ENCODE peak calls at places on chromosome 20, in eight cellular contexts. C is PC-3, E is body of pancreas, K is GM23338, J is RWPE1, B is HL-60, P is astrocyte of the cerebellum, O is adrenal gland. F is an unnamed sample.

GRCh38 chr20:45994761-45995160 is 13.9 kb upstream of the MMP9 start:
- DNase-seq in C (no peak), E (no peak), K (no peak), J (no peak), B (no peak), P (no peak), O (no peak), F (no peak)

GRCh38 chr20:11585752-11586352 is 331.8 kb upstream of the BTBD3 start:
- DNase-seq in C (peak; percentile 67), E (no peak), K (peak; percentile 69), J (peak; percentile 9), B (no peak), P (peak; percentile 19), O (no peak), F (no peak)

GRCh38 chr20:36004045-36004444 is 35.7 kb downstream of the CNBD2 start:
- DNase-seq in C (no peak), E (no peak), K (no peak), J (no peak), B (no peak), P (no peak), O (no peak), F (no peak)

GRCh38 chr20:58078741-58079522 is 149.5 kb downstream of the ANKRD60 start:
- DNase-seq in C (peak; percentile 93), E (no peak), K (no peak), J (no peak), B (no peak), P (peak; percentile 87), O (no peak), F (no peak)

GRCh38 chr20:5786930-5787826 is 37.0 kb downstream of the SHLD1 start:
- DNase-seq in C (peak; percentile 23), E (peak; percentile 65), K (peak; percentile 20), J (no peak), B (no peak), P (peak; percentile 71), O (peak; percentile 38), F (no peak)

GRCh38 chr20:63697868-63698545 is 1.6 kb downstream of the TNFRSF6B start:
- DNase-seq in C (no peak), E (no peak), K (peak; percentile 46), J (no peak), B (no peak), P (no peak), O (no peak), F (no peak)

GRCh38 chr20:21574443-21574842 is 60.6 kb upstream of the NKX2-2 start:
- DNase-seq in C (no peak), E (no peak), K (no peak), J (no peak), B (no peak), P (no peak), O (no peak), F (no peak)

GRCh38 chr20:46173652-46174468 is 55.7 kb downstream of the CD40 start:
- DNase-seq in C (no peak), E (no peak), K (peak; percentile 72), J (no peak), B (no peak), P (no peak), O (no peak), F (no peak)

GRCh38 chr20:3471397-3472021 is 691 bp downstream of the ATRN start:
- DNase-seq in C (no peak), E (no peak), K (peak; percentile 33), J (peak; percentile 30), B (no peak), P (no peak), O (peak; percentile 42), F (no peak)

GRCh38 chr20:37944456-37944981 is 41.6 kb downstream of the VSTM2L start:
- DNase-seq in C (no peak), E (no peak), K (no peak), J (no peak), B (no peak), P (no peak), O (no peak), F (no peak)

GRCh38 chr20:28616354-28616753 is 2641.1 kb upstream of the DEFB115 start:
- DNase-seq in C (no peak), E (no peak), K (no peak), J (no peak), B (no peak), P (no peak), O (no peak), F (no peak)

GRCh38 chr20:40564997-40565680 is 123.9 kb downstream of the MAFB start:
- DNase-seq in C (peak; percentile 63), E (no peak), K (no peak), J (peak; percentile 99), B (no peak), P (peak; percentile 85), O (peak; percentile 31), F (no peak)

GRCh38 chr20:58669287-58670006 is 18.4 kb downstream of the STX16 start:
- DNase-seq in C (no peak), E (no peak), K (peak; percentile 94), J (no peak), B (no peak), P (no peak), O (no peak), F (no peak)

GRCh38 chr20:58306421-58307261 is 2.9 kb upstream of the RAB22A start:
- DNase-seq in C (peak; percentile 57), E (peak; percentile 67), K (no peak), J (peak; percentile 51), B (peak; percentile 79), P (no peak), O (no peak), F (no peak)

GRCh38 chr20:48629069-48629959 is 198.5 kb downstream of the PREX1 start:
- DNase-seq in C (no peak), E (no peak), K (no peak), J (no peak), B (no peak), P (no peak), O (no peak), F (no peak)
- TF ChIP-seq CTCF in C (no peak), E (no peak), K (no peak), J (no peak), B (no peak), P (no peak), O (no peak), F (no peak)

GRCh38 chr20:43388267-43389081 is 69.2 kb upstream of the SRSF6 start:
- DNase-seq in C (no peak), E (peak; percentile 58), K (no peak), J (no peak), B (no peak), P (no peak), O (no peak), F (peak; percentile 58)

GRCh38 chr20:43392561-43392960 is 65.1 kb upstream of the SRSF6 start:
- DNase-seq in C (no peak), E (no peak), K (no peak), J (no peak), B (no peak), P (no peak), O (no peak), F (no peak)

GRCh38 chr20:43387737-43388136 is 70.0 kb upstream of the SRSF6 start:
- DNase-seq in C (no peak), E (no peak), K (no peak), J (no peak), B (no peak), P (no peak), O (no peak), F (no peak)

GRCh38 chr20:43389231-43389630 is 68.5 kb upstream of the SRSF6 start:
- DNase-seq in C (no peak), E (peak; percentile 32), K (no peak), J (no peak), B (no peak), P (no peak), O (no peak), F (no peak)

DNA sequence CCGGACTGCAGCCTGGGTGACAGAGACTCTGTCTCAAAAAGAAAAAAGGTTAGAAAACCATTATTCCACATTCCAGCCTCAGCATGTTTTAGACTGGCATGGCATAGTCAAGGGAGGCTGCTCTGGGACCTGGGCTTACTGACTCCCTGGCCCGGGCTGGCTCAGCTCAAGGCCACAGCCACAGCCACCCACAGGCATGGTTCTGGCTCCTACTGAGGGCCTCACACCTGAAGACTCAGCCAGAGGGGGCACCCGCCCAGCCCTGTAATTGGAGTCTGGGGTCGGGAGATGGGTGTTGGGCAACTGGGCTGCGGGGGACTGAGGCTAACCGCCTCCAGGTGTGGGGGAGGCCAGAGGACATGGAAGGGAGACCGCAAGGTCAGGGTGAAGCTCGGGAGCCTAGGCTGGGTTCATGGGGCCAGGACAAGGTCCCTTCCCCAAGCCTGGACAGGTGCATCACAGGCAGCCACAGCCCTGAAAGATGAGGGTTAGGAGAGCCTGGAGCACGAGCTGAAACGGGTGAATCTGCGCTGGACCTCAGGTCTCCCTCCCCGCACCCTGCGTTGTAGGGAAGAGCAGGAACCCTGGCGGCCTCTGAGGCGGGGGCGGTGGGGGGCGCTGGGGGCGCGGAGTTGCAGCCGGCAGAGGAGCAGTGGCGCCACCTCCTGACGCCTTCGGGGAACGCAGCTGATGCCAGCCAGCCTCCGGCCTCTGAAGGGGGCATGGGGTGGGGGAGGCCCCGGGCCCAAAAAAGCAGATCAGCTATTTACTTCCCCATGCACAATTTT is 67.7 kb upstream of the SRSF6 start:
- DNase-seq in C (no peak), E (no peak), K (no peak), J (no peak), B (no peak), P (no peak), O (no peak), F (no peak)
- TF ChIP-seq CTCF in C (peak; percentile 51), E (no peak), K (no peak), J (peak; percentile 44), B (no peak), P (peak; percentile 7), O (no peak), F (no peak)

DNA sequence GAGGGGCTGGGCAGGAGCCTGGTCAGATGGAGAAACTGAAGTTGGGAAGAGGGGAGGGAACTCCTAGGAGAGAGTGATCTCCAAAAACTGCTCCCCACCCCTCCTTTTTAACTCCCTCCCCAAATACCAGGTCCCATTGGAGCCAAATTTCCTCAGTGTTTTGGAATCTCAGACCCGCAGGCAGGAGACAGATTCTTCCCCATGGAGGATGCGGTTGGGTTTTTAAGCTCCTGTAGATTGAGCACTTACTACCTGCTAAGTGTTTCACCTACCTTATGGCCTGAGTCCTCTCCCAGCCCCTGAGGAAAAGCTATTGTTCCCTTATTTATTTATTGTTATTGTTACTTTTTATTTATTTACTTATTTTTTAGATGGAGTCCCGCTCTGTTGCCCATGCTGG is 73.2 kb downstream of the CEBPB start:
- DNase-seq in C (no peak), E (no peak), K (no peak), J (no peak), B (no peak), P (no peak), O (no peak), F (no peak)
- TF ChIP-seq CTCF in C (no peak), E (no peak), K (no peak), J (no peak), B (no peak), P (no peak), O (no peak), F (no peak)

DNA sequence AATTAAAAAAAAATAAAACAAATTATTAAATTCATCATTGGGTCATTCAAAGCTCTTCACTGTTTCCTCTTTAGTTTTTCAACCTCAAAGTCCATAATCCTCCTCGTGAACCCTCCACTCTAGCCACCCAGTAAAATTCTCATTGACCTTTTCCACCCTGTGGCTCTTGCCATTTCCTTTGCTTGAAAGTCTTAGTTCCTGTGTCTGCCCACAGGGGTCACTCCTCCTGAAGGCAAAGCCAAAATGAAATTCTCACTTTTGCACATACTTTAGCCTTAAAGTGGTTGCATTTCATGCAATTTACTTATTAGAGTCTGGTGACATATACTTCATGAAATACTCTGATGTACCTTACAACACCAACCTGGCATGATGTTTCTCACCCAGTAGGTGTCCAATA is 263.7 kb downstream of the BMP2 start:
- DNase-seq in C (peak; percentile 11), E (no peak), K (peak; percentile 53), J (no peak), B (peak; percentile 6), P (no peak), O (no peak), F (no peak)
- TF ChIP-seq CTCF in C (peak; percentile 66), E (no peak), K (peak; percentile 74), J (no peak), B (peak; percentile 4), P (peak; percentile 43), O (no peak), F (no peak)

F was measured in omental fat pad.